ENCODE peak calls at places on chromosomes 5 and 9, in seven cellular contexts. One of them, this sample, is unnamed.
A peak's percentile ranks its signal among the peaks of the same experiment; 100 is the strongest.

GRCh38 chr5:168085321-168086040 is 206.0 kb upstream of the WWC1 start:
- DNase-seq in glutamatergic neuron: no peak
- DNase-seq in spleen: no peak
- DNase-seq in HepG2: no peak
- DNase-seq in GM13976: no peak
- DNase-seq in fibroblast of mammary gland: no peak
- DNase-seq in tibial artery: no peak
- DNase-seq in this sample: no peak

GRCh38 chr9:33751536-33752129 is 43.7 kb upstream of the PRSS3 start:
- DNase-seq in glutamatergic neuron: no peak
- DNase-seq in spleen: no peak
- DNase-seq in HepG2: no peak
- DNase-seq in GM13976: no peak
- DNase-seq in fibroblast of mammary gland: no peak
- DNase-seq in tibial artery: no peak
- DNase-seq in this sample: no peak

GRCh38 chr5:139636975-139637408 is 11.2 kb upstream of the CXXC5 start:
- DNase-seq in glutamatergic neuron: no peak
- DNase-seq in spleen: no peak
- DNase-seq in HepG2: no peak
- DNase-seq in GM13976: peak; percentile 64
- DNase-seq in fibroblast of mammary gland: peak; percentile 64
- DNase-seq in tibial artery: no peak
- DNase-seq in this sample: no peak

GRCh38 chr5:116652903-116653302 is 78.3 kb upstream of the SEMA6A start:
- DNase-seq in glutamatergic neuron: no peak
- DNase-seq in spleen: no peak
- DNase-seq in HepG2: peak; percentile 15
- DNase-seq in GM13976: no peak
- DNase-seq in fibroblast of mammary gland: peak; percentile 12
- DNase-seq in tibial artery: no peak
- DNase-seq in this sample: no peak

GRCh38 chr5:44246986-44247385 is 142.2 kb downstream of the FGF10 start:
- DNase-seq in glutamatergic neuron: no peak
- DNase-seq in spleen: no peak
- DNase-seq in HepG2: no peak
- DNase-seq in GM13976: no peak
- DNase-seq in fibroblast of mammary gland: peak; percentile 92
- DNase-seq in tibial artery: no peak
- DNase-seq in this sample: no peak

GRCh38 chr5:90718387-90718786 is 159.8 kb downstream of the ADGRV1 start:
- DNase-seq in glutamatergic neuron: no peak
- DNase-seq in spleen: no peak
- DNase-seq in HepG2: no peak
- DNase-seq in GM13976: no peak
- DNase-seq in fibroblast of mammary gland: no peak
- DNase-seq in tibial artery: no peak
- DNase-seq in this sample: no peak

GRCh38 chr5:127648997-127649550 is at the start of gene CTXN3:
- DNase-seq in glutamatergic neuron: no peak
- DNase-seq in spleen: no peak
- DNase-seq in HepG2: no peak
- DNase-seq in GM13976: no peak
- DNase-seq in fibroblast of mammary gland: no peak
- DNase-seq in tibial artery: no peak
- DNase-seq in this sample: no peak

GRCh38 chr9:100308965-100309564 is 43.7 kb downstream of the TEX10 start:
- DNase-seq in glutamatergic neuron: no peak
- DNase-seq in spleen: no peak
- DNase-seq in HepG2: no peak
- DNase-seq in GM13976: no peak
- DNase-seq in fibroblast of mammary gland: peak; percentile 2
- DNase-seq in tibial artery: no peak
- DNase-seq in this sample: no peak

GRCh38 chr9:134785325-134786108 is 95.1 kb upstream of the FCN2 start:
- DNase-seq in glutamatergic neuron: no peak
- DNase-seq in spleen: peak; percentile 83
- DNase-seq in HepG2: no peak
- DNase-seq in GM13976: no peak
- DNase-seq in fibroblast of mammary gland: no peak
- DNase-seq in tibial artery: no peak
- DNase-seq in this sample: no peak

GRCh38 chr9:114243240-114243639 is 79.7 kb upstream of the ORM1 start:
- DNase-seq in glutamatergic neuron: no peak
- DNase-seq in spleen: no peak
- DNase-seq in HepG2: no peak
- DNase-seq in GM13976: no peak
- DNase-seq in fibroblast of mammary gland: no peak
- DNase-seq in tibial artery: no peak
- DNase-seq in this sample: no peak

GRCh38 chr5:84290161-84290560 is 94.5 kb downstream of the EDIL3 start:
- DNase-seq in glutamatergic neuron: no peak
- DNase-seq in spleen: no peak
- DNase-seq in HepG2: no peak
- DNase-seq in GM13976: no peak
- DNase-seq in fibroblast of mammary gland: no peak
- DNase-seq in tibial artery: no peak
- DNase-seq in this sample: no peak

GRCh38 chr9:37678789-37679273 is 28.1 kb downstream of the FRMPD1 start:
- DNase-seq in glutamatergic neuron: no peak
- DNase-seq in spleen: no peak
- DNase-seq in HepG2: peak; percentile 6
- DNase-seq in GM13976: no peak
- DNase-seq in fibroblast of mammary gland: peak; percentile 12
- DNase-seq in tibial artery: no peak
- DNase-seq in this sample: no peak

GRCh38 chr9:119284118-119284517 is 85.1 kb downstream of the BRINP1 start:
- DNase-seq in glutamatergic neuron: peak; percentile 45
- DNase-seq in spleen: no peak
- DNase-seq in HepG2: peak; percentile 6
- DNase-seq in GM13976: no peak
- DNase-seq in fibroblast of mammary gland: peak; percentile 4
- DNase-seq in tibial artery: no peak
- DNase-seq in this sample: no peak

GRCh38 chr5:93674138-93674537 is 67.3 kb downstream of the POU5F2 start:
- DNase-seq in glutamatergic neuron: no peak
- DNase-seq in spleen: no peak
- DNase-seq in HepG2: no peak
- DNase-seq in GM13976: no peak
- DNase-seq in fibroblast of mammary gland: peak; percentile 27
- DNase-seq in tibial artery: no peak
- DNase-seq in this sample: no peak

GRCh38 chr9:12882430-12882829 is 107.6 kb downstream of the LURAP1L start:
- DNase-seq in glutamatergic neuron: no peak
- DNase-seq in spleen: no peak
- DNase-seq in HepG2: no peak
- DNase-seq in GM13976: no peak
- DNase-seq in fibroblast of mammary gland: peak; percentile 88
- DNase-seq in tibial artery: no peak
- DNase-seq in this sample: no peak

GRCh38 chr5:168600409-168600808 is 21.2 kb upstream of the PANK3 start:
- DNase-seq in glutamatergic neuron: no peak
- DNase-seq in spleen: no peak
- DNase-seq in HepG2: peak; percentile 84
- DNase-seq in GM13976: no peak
- DNase-seq in fibroblast of mammary gland: no peak
- DNase-seq in tibial artery: no peak
- DNase-seq in this sample: no peak

GRCh38 chr9:107489144-107489673 is 360 bp downstream of the KLF4 start:
- DNase-seq in glutamatergic neuron: no peak
- DNase-seq in spleen: peak; percentile 90
- DNase-seq in HepG2: no peak
- DNase-seq in GM13976: peak; percentile 45
- DNase-seq in fibroblast of mammary gland: peak; percentile 4
- DNase-seq in tibial artery: no peak
- DNase-seq in this sample: peak; percentile 47

DNA sequence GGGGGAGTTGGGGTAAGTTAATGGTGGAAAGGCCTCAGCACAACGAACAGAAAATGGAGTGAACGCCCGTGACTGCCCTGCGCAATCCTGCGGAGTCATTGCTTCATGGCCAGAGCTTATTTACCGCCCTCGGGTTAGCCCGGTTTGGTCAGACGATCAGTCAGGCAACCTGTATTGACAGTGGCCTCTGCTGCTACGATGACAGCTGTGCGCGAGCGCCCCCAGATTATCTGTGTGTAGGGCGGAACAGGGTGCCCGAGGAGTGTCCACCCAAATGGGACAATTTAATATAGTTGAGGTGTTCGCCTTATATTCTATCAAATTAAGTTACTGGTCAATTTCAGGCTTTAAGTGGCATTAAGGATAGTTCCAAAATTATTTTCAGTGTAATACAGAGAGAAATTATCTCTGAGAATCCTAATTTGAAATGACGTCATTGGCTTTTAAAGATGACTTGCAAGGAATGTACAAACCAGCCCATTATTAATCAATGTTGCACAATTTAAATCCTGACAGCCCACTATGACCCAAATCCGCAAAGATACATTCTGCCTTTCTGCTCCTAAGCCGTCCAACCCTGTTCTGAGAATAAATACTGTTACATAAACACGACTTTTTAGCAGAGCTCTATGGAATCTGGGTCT is 879 bp upstream of the UBQLN1 start:
- DNase-seq in glutamatergic neuron: peak; percentile 70
- DNase-seq in spleen: peak; percentile 94
- DNase-seq in HepG2: peak; percentile 84
- DNase-seq in GM13976: peak; percentile 75
- DNase-seq in fibroblast of mammary gland: peak; percentile 73
- DNase-seq in tibial artery: peak; percentile 88
- DNase-seq in this sample: no peak
- TF ChIP-seq CTCF in glutamatergic neuron: no peak
- TF ChIP-seq CTCF in spleen: no peak
- TF ChIP-seq CTCF in HepG2: peak; percentile 76
- TF ChIP-seq CTCF in GM13976: peak; percentile 56
- TF ChIP-seq CTCF in fibroblast of mammary gland: no peak
- TF ChIP-seq CTCF in tibial artery: no peak
- TF ChIP-seq CTCF in this sample: no peak

GRCh38 chr5:15598294-15598902 is 98.4 kb downstream of the FBXL7 start:
- DNase-seq in glutamatergic neuron: no peak
- DNase-seq in spleen: no peak
- DNase-seq in HepG2: peak; percentile 7
- DNase-seq in GM13976: no peak
- DNase-seq in fibroblast of mammary gland: peak; percentile 27
- DNase-seq in tibial artery: no peak
- DNase-seq in this sample: no peak
- TF ChIP-seq CTCF in glutamatergic neuron: peak; percentile 94
- TF ChIP-seq CTCF in spleen: peak; percentile 38
- TF ChIP-seq CTCF in HepG2: peak; percentile 24
- TF ChIP-seq CTCF in GM13976: no peak
- TF ChIP-seq CTCF in fibroblast of mammary gland: peak; percentile 70
- TF ChIP-seq CTCF in tibial artery: no peak
- TF ChIP-seq CTCF in this sample: peak; percentile 95

DNA sequence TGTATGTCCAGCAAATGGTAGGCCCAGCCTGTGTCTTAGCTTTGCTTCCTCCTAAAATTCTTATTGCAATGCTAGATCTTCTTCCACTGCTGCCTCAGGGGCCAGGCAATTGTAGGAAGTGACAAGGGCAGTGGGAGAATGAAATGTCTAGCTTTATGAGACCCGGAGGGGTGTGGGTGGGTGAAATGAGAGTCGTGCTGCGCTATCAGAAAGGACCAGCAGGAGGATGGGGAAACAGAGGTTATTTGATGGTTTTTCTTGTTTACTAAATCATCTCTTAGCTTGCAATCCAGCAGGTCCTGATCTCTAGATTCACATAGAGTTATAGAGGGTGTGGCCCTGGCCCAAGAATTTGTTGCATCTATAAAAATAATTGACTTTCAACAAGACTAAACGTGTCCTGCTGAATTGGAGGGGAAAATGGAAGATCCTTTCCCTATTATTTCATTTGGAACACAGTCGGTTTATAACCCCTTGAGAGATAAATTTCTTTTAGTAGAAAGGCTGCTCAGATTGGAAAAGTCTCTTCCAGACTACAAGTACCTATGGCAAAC is 43.6 kb downstream of the ZNF366 start:
- DNase-seq in glutamatergic neuron: no peak
- DNase-seq in spleen: no peak
- DNase-seq in HepG2: no peak
- DNase-seq in GM13976: no peak
- DNase-seq in fibroblast of mammary gland: no peak
- DNase-seq in tibial artery: no peak
- DNase-seq in this sample: no peak
- TF ChIP-seq CTCF in glutamatergic neuron: peak; percentile 19
- TF ChIP-seq CTCF in spleen: no peak
- TF ChIP-seq CTCF in HepG2: no peak
- TF ChIP-seq CTCF in GM13976: no peak
- TF ChIP-seq CTCF in fibroblast of mammary gland: no peak
- TF ChIP-seq CTCF in tibial artery: no peak
- TF ChIP-seq CTCF in this sample: peak; percentile 18

GRCh38 chr9:124220551-124221451 is 36.9 kb upstream of the NEK6 start:
- DNase-seq in glutamatergic neuron: no peak
- DNase-seq in spleen: peak; percentile 57
- DNase-seq in HepG2: peak; percentile 44
- DNase-seq in GM13976: no peak
- DNase-seq in fibroblast of mammary gland: peak; percentile 68
- DNase-seq in tibial artery: peak; percentile 73
- DNase-seq in this sample: no peak

GRCh38 chr9:124217839-124218437 is 39.8 kb upstream of the NEK6 start:
- DNase-seq in glutamatergic neuron: no peak
- DNase-seq in spleen: peak; percentile 82
- DNase-seq in HepG2: no peak
- DNase-seq in GM13976: no peak
- DNase-seq in fibroblast of mammary gland: no peak
- DNase-seq in tibial artery: peak; percentile 40
- DNase-seq in this sample: no peak

GRCh38 chr9:124219290-124219605 is 38.5 kb upstream of the NEK6 start:
- DNase-seq in glutamatergic neuron: no peak
- DNase-seq in spleen: peak; percentile 18
- DNase-seq in HepG2: no peak
- DNase-seq in GM13976: no peak
- DNase-seq in fibroblast of mammary gland: no peak
- DNase-seq in tibial artery: peak; percentile 11
- DNase-seq in this sample: no peak

GRCh38 chr9:124216474-124217176 is 41.1 kb upstream of the NEK6 start:
- DNase-seq in glutamatergic neuron: no peak
- DNase-seq in spleen: peak; percentile 93
- DNase-seq in HepG2: no peak
- DNase-seq in GM13976: peak; percentile 59
- DNase-seq in fibroblast of mammary gland: no peak
- DNase-seq in tibial artery: peak; percentile 65
- DNase-seq in this sample: no peak

DNA sequence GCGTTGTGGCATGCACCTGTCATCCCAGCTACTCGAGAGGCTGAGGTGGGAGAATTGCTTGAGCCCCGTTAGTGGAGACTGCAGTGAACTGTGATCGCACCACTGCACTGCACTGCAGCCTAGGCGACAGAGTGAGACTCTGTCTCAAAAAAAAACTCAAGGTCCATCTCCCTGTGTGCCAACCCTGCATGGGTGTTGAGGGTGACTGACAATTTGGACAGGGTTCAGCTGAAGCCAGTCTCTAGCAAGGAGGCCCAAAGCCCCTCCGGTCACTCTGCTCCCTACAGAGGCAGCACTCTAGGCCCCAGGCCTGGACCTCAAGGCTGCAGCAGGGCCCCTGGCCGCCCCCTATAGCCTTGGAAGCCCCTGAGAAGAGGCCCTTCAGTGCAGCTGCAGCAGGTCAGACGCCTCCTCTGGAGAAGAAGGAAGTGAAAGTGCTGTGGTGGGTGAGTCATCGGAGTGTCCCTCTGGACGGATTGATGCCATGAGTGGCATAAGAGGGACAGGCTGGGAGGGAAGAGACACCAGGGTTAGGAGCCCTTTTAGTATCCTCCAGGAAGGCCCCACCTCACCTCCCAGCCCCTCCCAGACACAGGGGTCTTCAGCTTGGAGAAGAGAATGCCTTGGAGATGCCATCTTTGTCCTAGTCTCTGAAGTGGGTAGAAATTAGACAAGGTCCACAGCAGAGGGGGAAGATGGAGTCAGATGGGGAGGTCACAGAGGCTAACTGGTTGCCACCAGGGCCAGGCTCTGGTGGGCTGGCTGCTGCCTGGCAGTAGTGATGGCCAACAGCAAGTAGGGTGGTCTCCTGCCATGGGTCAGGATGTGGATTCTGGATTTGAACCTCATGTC is 39.1 kb upstream of the NEK6 start:
- DNase-seq in glutamatergic neuron: no peak
- DNase-seq in spleen: peak; percentile 89
- DNase-seq in HepG2: peak; percentile 30
- DNase-seq in GM13976: peak; percentile 84
- DNase-seq in fibroblast of mammary gland: peak; percentile 55
- DNase-seq in tibial artery: peak; percentile 76
- DNase-seq in this sample: no peak
- TF ChIP-seq CTCF in glutamatergic neuron: no peak
- TF ChIP-seq CTCF in spleen: no peak
- TF ChIP-seq CTCF in HepG2: no peak
- TF ChIP-seq CTCF in GM13976: no peak
- TF ChIP-seq CTCF in fibroblast of mammary gland: peak; percentile 8
- TF ChIP-seq CTCF in tibial artery: no peak
- TF ChIP-seq CTCF in this sample: no peak